ENCODE peak calls at places on chromosomes 7 and 10, in seven cellular contexts. N is AG09309, Y is psoas muscle, W is choroid plexus epithelial cell, S is fibroblast of lung, R is IMR-90, G is lung. Q is an unnamed sample.

GRCh38 chr10:78806805-78807221 is 262.0 kb upstream of the ZMIZ1 start:
- DNase-seq in R (no peak), Y (no peak), S (peak), W (no peak), N (no peak), G (no peak), Q (peak)

GRCh38 chr7:111068618-111069017 is 22.3 kb upstream of the LRRN3 start:
- DNase-seq in S (no peak), N (no peak), W (no peak), R (no peak), G (no peak), Y (no peak), Q (no peak)

GRCh38 chr7:3495957-3496356 is 194.9 kb downstream of the SDK1 start:
- DNase-seq in G (no peak), S (no peak), R (no peak), W (peak), Y (no peak), N (no peak), Q (no peak)

GRCh38 chr7:91128574-91129348 is 135.5 kb upstream of the FZD1 start:
- DNase-seq in R (peak), G (no peak), W (peak), S (peak), N (no peak), Y (no peak), Q (peak)

GRCh38 chr7:29138588-29138987 is 7.7 kb downstream of the CPVL start:
- DNase-seq in S (no peak), R (no peak), Y (no peak), W (no peak), G (no peak), N (no peak), Q (no peak)

GRCh38 chr7:39413866-39414668 is 152.1 kb upstream of the YAE1 start:
- DNase-seq in G (no peak), R (peak), S (peak), N (no peak), Y (peak), W (peak), Q (peak)

GRCh38 chr7:107559864-107560263 is 3.9 kb downstream of the COG5 start:
- DNase-seq in N (no peak), G (no peak), W (peak), R (peak), Y (no peak), S (peak), Q (peak)

GRCh38 chr10:11468126-11468742 is 143.2 kb downstream of the USP6NL start:
- DNase-seq in R (peak), S (peak), Y (no peak), W (peak), G (no peak), N (no peak), Q (no peak)

GRCh38 chr10:30705086-30705624 is 75.6 kb upstream of the LYZL2 start:
- DNase-seq in G (no peak), S (no peak), W (no peak), Y (no peak), N (no peak), R (no peak), Q (no peak)

GRCh38 chr10:34960983-34961382 is 129.2 kb downstream of the CUL2 start:
- DNase-seq in Y (no peak), N (no peak), R (peak), W (peak), S (no peak), G (no peak), Q (peak)

GRCh38 chr10:14603539-14604102 is 171.1 kb downstream of the FAM107B start:
- DNase-seq in Y (peak), G (no peak), R (no peak), N (no peak), W (no peak), S (no peak), Q (no peak)

GRCh38 chr10:5283305-5284158 is 81.2 kb upstream of the UCN3 start:
- DNase-seq in Y (peak), N (no peak), W (peak), G (peak), S (peak), R (peak), Q (peak)

GRCh38 chr10:6347391-6347951 is 144.7 kb downstream of the PFKFB3 start:
- DNase-seq in R (peak), G (no peak), S (peak), W (no peak), N (peak), Y (no peak), Q (peak)

GRCh38 chr7:64559206-64559605 is 3.7 kb downstream of the ZNF680 start:
- DNase-seq in W (peak), R (no peak), N (no peak), Y (peak), S (peak), G (no peak), Q (peak)

GRCh38 chr10:124983321-124983720 is 41.4 kb downstream of the ZRANB1 start:
- DNase-seq in W (no peak), Y (no peak), S (peak), R (no peak), G (no peak), N (no peak), Q (no peak)

GRCh38 chr7:3095046-3095445 is 51.4 kb upstream of the CARD11 start:
- DNase-seq in R (no peak), S (no peak), Y (no peak), N (no peak), W (no peak), G (no peak), Q (no peak)

GRCh38 chr7:92612501-92612900 is 22.3 kb upstream of the FAM133B start:
- DNase-seq in Y (no peak), N (peak), G (no peak), S (peak), W (peak), R (peak), Q (peak)

GRCh38 chr7:17948503-17949238 is 8.4 kb upstream of the SNX13 start:
- DNase-seq in S (no peak), W (peak), G (no peak), R (peak), N (peak), Y (no peak), Q (peak)

GRCh38 chr10:78203915-78204818 is 170.5 kb downstream of the RPS24 start:
- DNase-seq in S (no peak), R (no peak), G (peak), N (no peak), W (no peak), Y (no peak), Q (peak)

GRCh38 chr10:17056781-17057191 is 72.8 kb downstream of the CUBN start:
- DNase-seq in R (peak), W (peak), Y (no peak), G (no peak), N (no peak), S (peak), Q (peak)

GRCh38 chr10:1374501-1374900 is 318.3 kb downstream of the WDR37 start:
- DNase-seq in W (no peak), N (no peak), Y (no peak), R (no peak), S (no peak), G (no peak), Q (no peak)

GRCh38 chr10:78804356-78805032 is 264.3 kb upstream of the ZMIZ1 start:
- DNase-seq in N (no peak), G (no peak), S (no peak), W (no peak), Y (peak), R (no peak), Q (peak)

GRCh38 chr10:50963063-50963462 is 77.6 kb upstream of the A1CF start:
- DNase-seq in R (no peak), N (no peak), S (no peak), G (no peak), W (no peak), Y (no peak), Q (no peak)

GRCh38 chr7:44985033-44985695 is 6.3 kb upstream of the MYO1G start:
- DNase-seq in G (no peak), Y (no peak), N (no peak), R (no peak), S (no peak), W (peak), Q (no peak)

GRCh38 chr7:44150466-44150832 is 9.3 kb upstream of the MYL7 start:
- DNase-seq in Y (no peak), W (peak), N (no peak), S (no peak), R (no peak), G (no peak), Q (no peak)

GRCh38 chr7:17347426-17347825 is 49.0 kb downstream of the AHR start:
- DNase-seq in N (no peak), W (peak), R (no peak), G (no peak), Y (no peak), S (peak), Q (no peak)

GRCh38 chr10:124090630-124091209 is 2.7 kb downstream of the CHST15 start:
- DNase-seq in Y (no peak), G (peak), R (no peak), N (no peak), S (no peak), W (no peak), Q (no peak)

GRCh38 chr10:5543628-5544027 is 18.9 kb downstream of the CALML3 start:
- DNase-seq in Y (no peak), N (no peak), S (peak), W (no peak), R (peak), G (no peak), Q (no peak)

GRCh38 chr10:71045188-71045841 is 156.9 kb upstream of the PCBD1 start:
- DNase-seq in W (no peak), S (no peak), N (no peak), Y (no peak), R (no peak), G (no peak), Q (no peak)

GRCh38 chr7:90946711-90947501 is 317.3 kb upstream of the FZD1 start:
- DNase-seq in Y (no peak), W (no peak), S (no peak), G (no peak), R (no peak), N (no peak), Q (no peak)

GRCh38 chr7:46322937-46323336 is 401.9 kb upstream of the IGFBP3 start:
- DNase-seq in N (no peak), R (no peak), W (no peak), G (no peak), S (no peak), Y (no peak), Q (no peak)

GRCh38 chr10:91088300-91089140 is 131.9 kb upstream of the PCGF5 start:
- DNase-seq in S (peak), W (peak), G (no peak), R (peak), Y (no peak), N (no peak), Q (peak)

GRCh38 chr10:29285624-29286051 is 3.2 kb upstream of the LYZL1 start:
- DNase-seq in Y (no peak), N (no peak), W (no peak), S (no peak), R (no peak), G (no peak), Q (no peak)

GRCh38 chr7:1856161-1856965 is 186.3 kb downstream of the ELFN1 start:
- DNase-seq in Y (no peak), R (no peak), G (no peak), W (no peak), N (no peak), S (no peak), Q (no peak)

DNA sequence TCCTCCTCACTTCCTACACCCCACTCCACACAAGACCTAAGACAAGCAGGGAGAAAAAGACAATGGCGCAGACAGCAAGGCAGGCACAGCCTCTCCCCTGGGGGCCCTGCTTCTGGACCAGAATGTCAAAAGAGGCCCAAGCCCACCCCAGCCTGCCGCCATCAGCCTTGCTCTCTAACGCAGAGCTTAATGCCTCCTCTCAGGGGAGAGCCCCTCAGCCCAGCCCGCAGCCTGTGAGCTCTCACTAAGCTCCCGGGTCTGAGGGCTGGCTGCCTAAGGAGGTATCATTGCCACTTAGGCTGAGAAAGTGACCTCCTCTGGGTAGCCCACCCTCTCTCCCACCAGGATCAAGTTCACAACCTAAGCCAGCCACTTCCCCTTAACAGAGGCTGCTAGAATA is 16.7 kb downstream of the SLIT1 start:
- DNase-seq in Y (no peak), S (no peak), R (no peak), W (no peak), G (no peak), N (no peak), Q (no peak)
- H3K4me3 ChIP-seq in Y (no peak), S (no peak), R (no peak), W (no peak), G (no peak), N (no peak), Q (no peak)

GRCh38 chr7:156642306-156643045 is 1.9 kb downstream of the RNF32 start:
- DNase-seq in G (no peak), N (no peak), W (no peak), Y (no peak), S (no peak), R (no peak), Q (no peak)
- TF ChIP-seq CTCF in G (no peak), N (no peak), W (no peak), Y (no peak), S (no peak), R (no peak), Q (no peak)

GRCh38 chr7:372939-373791 is 83.2 kb downstream of the FOXL3 start:
- DNase-seq in S (peak), Y (no peak), W (no peak), G (no peak), N (no peak), R (no peak), Q (no peak)
- H3K4me3 ChIP-seq in S (no peak), Y (no peak), W (no peak), G (no peak), N (no peak), R (no peak), Q (no peak)

GRCh38 chr7:158053516-158053915 is 534.1 kb downstream of the PTPRN2 start:
- DNase-seq in Y (no peak), N (no peak), G (no peak), W (no peak), S (no peak), R (no peak), Q (no peak)

GRCh38 chr7:158052381-158053095 is 535.1 kb downstream of the PTPRN2 start:
- DNase-seq in S (no peak), Y (no peak), N (no peak), R (no peak), G (no peak), W (no peak), Q (no peak)

GRCh38 chr7:158055726-158056510 is 531.7 kb downstream of the PTPRN2 start:
- DNase-seq in S (no peak), N (no peak), G (no peak), Y (no peak), W (no peak), R (no peak), Q (no peak)

GRCh38 chr7:158054081-158054480 is 533.5 kb downstream of the PTPRN2 start:
- DNase-seq in G (no peak), N (no peak), R (no peak), S (no peak), W (no peak), Y (no peak), Q (no peak)

DNA sequence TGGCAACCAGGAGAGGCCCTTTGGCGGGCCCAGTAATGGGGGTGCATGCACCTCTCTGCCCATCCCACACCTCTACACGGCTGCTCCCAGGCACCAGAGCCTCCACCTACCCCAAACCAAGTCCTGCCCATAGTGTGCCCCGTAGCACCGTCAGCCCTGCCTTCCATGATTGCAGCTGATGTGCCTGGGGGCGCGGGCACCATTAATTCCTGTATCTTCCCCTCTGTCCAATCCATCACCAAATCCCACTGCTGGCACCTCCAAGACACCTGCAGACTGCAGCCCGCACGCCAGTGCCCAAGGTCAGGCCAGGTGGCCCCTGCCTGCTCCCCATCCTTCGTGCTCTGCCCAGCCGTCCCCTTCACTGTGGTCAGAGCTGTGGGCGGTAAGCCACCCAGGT is 533.0 kb downstream of the PTPRN2 start:
- DNase-seq in S (no peak), G (no peak), W (no peak), N (no peak), R (no peak), Y (no peak), Q (no peak)
- TF ChIP-seq CTCF in S (no peak), G (no peak), W (no peak), N (no peak), R (no peak), Y (no peak), Q (no peak)

GRCh38 chr10:49333192-49333591 is 34.2 kb downstream of the C10orf71 start:
- DNase-seq in S (no peak), W (no peak), G (no peak), Y (no peak), N (no peak), R (no peak), Q (no peak)

GRCh38 chr10:49331431-49331830 is 32.5 kb downstream of the C10orf71 start:
- DNase-seq in S (no peak), W (no peak), N (no peak), R (no peak), G (no peak), Y (no peak), Q (no peak)

GRCh38 chr10:49332768-49333167 is 33.8 kb downstream of the C10orf71 start:
- DNase-seq in Y (no peak), S (no peak), R (no peak), W (no peak), N (no peak), G (no peak), Q (no peak)

GRCh38 chr10:49332333-49332732 is 33.4 kb downstream of the C10orf71 start:
- DNase-seq in N (no peak), W (no peak), S (no peak), G (no peak), R (no peak), Y (no peak), Q (no peak)

GRCh38 chr10:49334993-49335972 is 36.3 kb downstream of the C10orf71 start:
- DNase-seq in G (no peak), N (no peak), Y (no peak), R (no peak), W (no peak), S (no peak), Q (no peak)
- H3K4me3 ChIP-seq in G (no peak), N (no peak), Y (no peak), R (no peak), W (no peak), S (no peak), Q (no peak)

DNA sequence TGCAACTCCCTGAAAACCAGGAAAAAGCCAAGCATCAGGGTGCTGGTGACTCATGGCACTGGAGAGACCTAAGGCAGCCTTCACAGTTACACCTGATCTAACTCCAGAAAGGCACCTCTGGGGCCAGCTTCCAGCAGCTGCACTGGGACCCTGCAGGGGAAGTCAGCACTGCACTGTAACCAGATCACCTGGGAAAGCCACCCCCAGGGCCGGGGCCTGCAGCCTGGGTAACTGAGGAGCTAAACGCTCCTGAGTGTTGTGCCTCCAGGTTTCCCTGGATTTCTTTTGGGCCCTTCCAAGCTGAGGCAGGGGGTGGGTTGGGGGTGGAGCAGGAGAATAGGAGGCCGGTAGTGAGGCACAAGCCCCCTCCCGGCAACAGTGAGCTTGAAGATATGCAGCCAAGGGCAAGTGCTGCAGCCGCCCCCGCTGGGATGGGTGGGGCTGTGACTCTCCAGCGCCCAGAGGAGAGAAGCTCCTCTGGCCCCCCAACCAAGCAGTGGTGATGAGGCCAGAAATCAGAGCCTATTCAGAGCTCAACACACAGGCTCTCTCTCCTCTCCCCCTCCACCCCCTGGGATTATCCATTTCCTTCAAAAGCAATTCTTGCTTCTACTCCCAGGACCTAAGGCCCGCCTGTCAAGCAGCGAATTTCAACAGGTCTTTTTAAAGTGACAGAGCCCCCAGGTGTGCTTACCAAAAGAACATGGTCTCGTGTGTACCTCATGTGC is 2.6 kb downstream of the CXCL12 start:
- DNase-seq in R (no peak), Y (peak), G (no peak), W (no peak), N (no peak), S (peak), Q (no peak)
- TF ChIP-seq CTCF in R (no peak), Y (no peak), G (no peak), W (no peak), N (no peak), S (no peak), Q (no peak)

GRCh38 chr7:116671111-116671510 is 885 bp upstream of the MET start:
- DNase-seq in Y (no peak), W (no peak), G (no peak), S (no peak), N (no peak), R (no peak), Q (no peak)
- H3K4me3 ChIP-seq in Y (peak), W (no peak), G (no peak), S (no peak), N (no peak), R (no peak), Q (no peak)

GRCh38 chr7:150787321-150788281 is 12.6 kb downstream of the TMEM176B start:
- DNase-seq in R (no peak), S (no peak), G (no peak), W (peak), N (no peak), Y (no peak), Q (peak)
- TF ChIP-seq CTCF in R (no peak), S (no peak), G (no peak), W (no peak), N (no peak), Y (no peak), Q (no peak)

GRCh38 chr10:111077715-111078504 is 1.1 kb downstream of the ADRA2A start:
- DNase-seq in R (no peak), W (peak), N (no peak), S (no peak), G (no peak), Y (peak), Q (no peak)

GRCh38 chr10:111080224-111080623 is 3.4 kb downstream of the ADRA2A start:
- DNase-seq in Y (no peak), W (no peak), N (no peak), S (no peak), G (no peak), R (no peak), Q (no peak)

GRCh38 chr10:111079781-111080180 is 3.0 kb downstream of the ADRA2A start:
- DNase-seq in N (no peak), G (peak), R (no peak), S (no peak), W (no peak), Y (no peak), Q (no peak)

GRCh38 chr10:111078505-111079185 is 1.8 kb downstream of the ADRA2A start:
- DNase-seq in S (no peak), R (no peak), Y (no peak), W (no peak), G (no peak), N (no peak), Q (no peak)

DNA sequence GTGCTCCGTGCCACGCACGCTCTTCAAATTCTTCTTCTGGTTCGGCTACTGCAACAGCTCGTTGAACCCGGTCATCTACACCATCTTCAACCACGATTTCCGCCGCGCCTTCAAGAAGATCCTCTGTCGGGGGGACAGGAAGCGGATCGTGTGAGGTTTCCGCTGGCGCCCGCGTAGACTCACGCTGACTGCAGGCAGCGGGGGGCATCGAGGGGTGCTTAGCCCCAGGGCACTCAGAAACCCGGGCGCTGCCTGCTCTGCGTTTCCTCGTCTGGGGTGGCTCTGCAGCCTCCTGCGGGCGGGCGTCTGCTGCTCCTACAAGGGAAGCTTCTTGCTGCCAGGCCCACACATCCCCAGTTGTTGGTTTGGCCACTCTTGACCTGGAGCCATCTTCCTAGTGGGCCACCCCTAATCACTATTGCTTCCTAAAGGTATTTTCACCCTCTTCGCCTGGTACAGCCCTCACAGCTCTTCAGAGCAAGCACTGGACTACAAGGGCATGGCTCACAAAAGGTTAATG is 2.5 kb downstream of the ADRA2A start:
- DNase-seq in S (no peak), W (no peak), Y (no peak), N (no peak), G (peak), R (no peak), Q (no peak)
- H3K4me3 ChIP-seq in S (no peak), W (no peak), Y (no peak), N (no peak), G (no peak), R (no peak), Q (no peak)

Q was measured in AG10803.